ENCODE peak calls at places on chromosomes 11 and 22, in seven cellular contexts. S is IMR-90, F is ovary, V is upper lobe of right lung, O is adrenal gland, T is K562, R is tibial nerve. E is an unnamed sample.

GRCh38 chr11:71144010-71144409 is 108.4 kb downstream of the SHANK2 start:
- DNase-seq in S (no peak), F (no peak), V (peak), O (no peak), T (peak), R (no peak), E (no peak)

GRCh38 chr11:66275396-66275795 is 2.6 kb upstream of the CNIH2 start:
- DNase-seq in S (no peak), F (no peak), V (no peak), O (no peak), T (no peak), R (no peak), E (no peak)

GRCh38 chr11:7546324-7546791 is 32.6 kb downstream of the PPFIBP2 start:
- DNase-seq in S (peak), F (no peak), V (no peak), O (no peak), T (no peak), R (no peak), E (no peak)

GRCh38 chr11:69898123-69898522 is 78.9 kb upstream of the FGF3 start:
- DNase-seq in S (no peak), F (no peak), V (no peak), O (no peak), T (no peak), R (no peak), E (no peak)

GRCh38 chr11:134052395-134052987 is 16.4 kb upstream of the JAM3 start:
- DNase-seq in S (peak), F (no peak), V (peak), O (no peak), T (no peak), R (no peak), E (no peak)

GRCh38 chr11:100861221-100861620 is 174.1 kb downstream of the ARHGAP42 start:
- DNase-seq in S (no peak), F (no peak), V (no peak), O (no peak), T (peak), R (no peak), E (no peak)

GRCh38 chr22:22913989-22914388 is 26.4 kb downstream of the IGLL5 start:
- DNase-seq in S (no peak), F (no peak), V (no peak), O (no peak), T (no peak), R (no peak), E (no peak)

GRCh38 chr22:22882033-22882717 is 5.4 kb upstream of the IGLL5 start:
- DNase-seq in S (no peak), F (no peak), V (no peak), O (no peak), T (peak), R (no peak), E (peak)

GRCh38 chr11:69089258-69089657 is 40.5 kb downstream of the TPCN2 start:
- DNase-seq in S (peak), F (no peak), V (no peak), O (peak), T (no peak), R (no peak), E (no peak)

GRCh38 chr11:106656646-106657045 is 361.6 kb downstream of the GUCY1A2 start:
- DNase-seq in S (no peak), F (no peak), V (no peak), O (no peak), T (no peak), R (no peak), E (no peak)

GRCh38 chr11:47524200-47524874 is 28.6 kb downstream of the CELF1 start:
- DNase-seq in S (no peak), F (no peak), V (no peak), O (peak), T (no peak), R (no peak), E (no peak)

GRCh38 chr11:115153135-115153534 is 351.1 kb downstream of the CADM1 start:
- DNase-seq in S (peak), F (no peak), V (no peak), O (no peak), T (no peak), R (no peak), E (no peak)

GRCh38 chr11:59708537-59708936 is 5.1 kb downstream of the OR10V1 start:
- DNase-seq in S (peak), F (no peak), V (no peak), O (no peak), T (no peak), R (no peak), E (no peak)

GRCh38 chr11:27075192-27075591 is 34.6 kb downstream of the BBOX1 start:
- DNase-seq in S (peak), F (no peak), V (no peak), O (no peak), T (no peak), R (no peak), E (no peak)

GRCh38 chr11:122665882-122666281 is 10.4 kb downstream of the UBASH3B start:
- DNase-seq in S (peak), F (no peak), V (no peak), O (no peak), T (no peak), R (no peak), E (no peak)

GRCh38 chr22:50469377-50470305 is 5.2 kb downstream of the SBF1 start:
- DNase-seq in S (peak), F (no peak), V (peak), O (peak), T (peak), R (no peak), E (peak)

GRCh38 chr11:61679893-61680621 is at the start of gene DAGLA:
- DNase-seq in S (peak), F (peak), V (peak), O (peak), T (peak), R (peak), E (peak)
- TF ChIP-seq CTCF in S (peak), F (peak), V (peak), O (peak), T (peak), R (peak), E (peak)

GRCh38 chr22:26558246-26558895 is 31.6 kb downstream of the TPST2 start:
- DNase-seq in S (peak), F (no peak), V (no peak), O (peak), T (no peak), R (no peak), E (no peak)
- TF ChIP-seq CTCF in S (peak), F (no peak), V (no peak), O (no peak), T (no peak), R (no peak), E (no peak)

DNA sequence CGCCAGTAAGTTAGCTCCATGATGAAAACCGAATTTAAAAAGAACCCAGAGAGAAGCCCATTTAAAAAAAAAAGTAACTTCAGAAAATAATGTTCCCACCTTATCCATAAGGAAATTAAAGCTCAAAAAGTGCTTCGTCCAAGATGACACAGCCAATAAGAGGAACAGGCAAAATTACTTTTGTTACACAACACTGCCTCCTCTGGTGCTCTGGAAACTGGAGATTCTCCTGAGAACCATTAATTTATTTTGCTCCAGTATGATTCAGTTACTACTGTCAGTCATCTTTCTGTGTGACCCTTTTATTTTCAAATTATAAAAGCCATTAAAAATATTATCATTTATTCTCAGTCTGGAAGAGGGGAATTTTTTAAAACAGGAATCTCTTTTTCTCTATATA is 2.0 kb downstream of the IFT27 start:
- DNase-seq in S (peak), F (no peak), V (no peak), O (no peak), T (no peak), R (no peak), E (no peak)
- TF ChIP-seq CTCF in S (peak), F (no peak), V (peak), O (peak), T (peak), R (no peak), E (peak)

GRCh38 chr22:38724926-38725571 is 19.3 kb downstream of the GTPBP1 start:
- DNase-seq in S (peak), F (no peak), V (no peak), O (peak), T (no peak), R (no peak), E (no peak)
- TF ChIP-seq CTCF in S (peak), F (no peak), V (peak), O (peak), T (peak), R (peak), E (peak)

GRCh38 chr11:11987503-11988022 is 20.9 kb downstream of the DKK3 start:
- DNase-seq in S (peak), F (no peak), V (no peak), O (no peak), T (peak), R (no peak), E (no peak)

GRCh38 chr11:11985954-11986949 is 22.2 kb downstream of the DKK3 start:
- DNase-seq in S (no peak), F (no peak), V (peak), O (no peak), T (no peak), R (no peak), E (no peak)

GRCh38 chr11:11989774-11990744 is 18.4 kb downstream of the DKK3 start:
- DNase-seq in S (no peak), F (no peak), V (peak), O (no peak), T (no peak), R (no peak), E (no peak)

GRCh38 chr11:11988099-11988651 is 20.3 kb downstream of the DKK3 start:
- DNase-seq in S (peak), F (no peak), V (peak), O (no peak), T (no peak), R (no peak), E (no peak)

DNA sequence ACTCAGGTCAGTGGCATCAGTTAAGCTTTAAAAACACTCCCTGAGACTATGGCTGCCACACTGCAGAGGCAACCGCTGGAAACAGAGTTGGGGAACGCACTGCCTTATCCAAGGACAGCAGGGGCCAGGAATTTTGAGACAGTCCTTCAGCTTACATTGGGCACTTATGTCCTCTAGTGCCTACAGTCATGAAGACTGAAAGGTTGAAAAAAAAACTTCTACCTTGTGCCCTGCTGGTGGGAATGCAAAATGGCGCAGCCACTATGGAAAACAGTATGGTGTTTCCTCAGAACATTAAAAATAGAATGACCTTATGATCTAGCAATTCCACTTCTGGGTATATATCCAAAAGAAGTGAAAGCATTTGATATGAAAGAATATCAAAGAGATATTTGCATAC is 19.6 kb downstream of the DKK3 start:
- DNase-seq in S (no peak), F (no peak), V (peak), O (no peak), T (no peak), R (no peak), E (no peak)
- TF ChIP-seq CTCF in S (peak), F (no peak), V (peak), O (no peak), T (no peak), R (no peak), E (no peak)

DNA sequence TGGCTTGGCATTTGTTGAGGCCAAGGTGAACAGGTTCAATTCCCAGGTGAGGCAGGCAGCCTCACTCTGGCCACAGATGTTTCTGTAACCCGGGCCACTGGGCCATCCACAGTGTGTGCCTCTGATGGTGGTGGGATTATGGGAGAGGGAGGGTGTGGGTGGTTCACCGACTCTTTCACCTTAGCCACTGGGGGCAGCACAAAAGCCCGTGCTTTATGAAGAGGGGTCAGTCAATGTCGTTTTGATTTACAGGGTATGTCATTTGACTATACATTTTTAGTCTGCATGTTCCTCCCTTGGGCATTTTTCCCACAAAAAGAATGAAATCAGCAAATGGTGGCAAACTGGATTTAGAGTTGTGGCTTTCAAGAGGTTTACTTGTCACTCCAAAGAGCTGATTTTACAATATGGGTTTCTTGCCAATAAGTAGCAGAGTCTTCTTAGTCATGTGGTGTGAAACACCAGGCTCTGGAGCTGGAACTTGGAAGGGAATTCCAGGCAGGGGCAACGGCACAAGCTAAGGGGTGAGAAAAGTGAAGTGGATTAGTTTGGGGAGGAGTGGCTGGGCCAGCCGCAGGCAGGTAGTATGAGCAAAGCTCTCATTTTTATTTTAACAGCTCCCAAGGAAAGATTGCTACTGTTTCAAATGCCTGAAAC is 217.8 kb upstream of the ZBED5 start:
- DNase-seq in S (no peak), F (no peak), V (no peak), O (no peak), T (peak), R (no peak), E (no peak)
- TF ChIP-seq CTCF in S (no peak), F (no peak), V (no peak), O (no peak), T (peak), R (no peak), E (no peak)

GRCh38 chr11:131913267-131913666 is 542.9 kb downstream of the NTM start:
- DNase-seq in S (peak), F (no peak), V (no peak), O (no peak), T (no peak), R (no peak), E (no peak)
- TF ChIP-seq CTCF in S (no peak), F (no peak), V (no peak), O (no peak), T (no peak), R (no peak), E (no peak)

GRCh38 chr11:15884792-15885540 is 471.4 kb downstream of the SOX6 start:
- DNase-seq in S (no peak), F (no peak), V (no peak), O (peak), T (peak), R (no peak), E (no peak)

GRCh38 chr11:15885913-15886698 is 470.2 kb downstream of the SOX6 start:
- DNase-seq in S (no peak), F (no peak), V (no peak), O (no peak), T (no peak), R (no peak), E (no peak)

GRCh38 chr11:15886866-15887265 is 469.5 kb downstream of the SOX6 start:
- DNase-seq in S (peak), F (no peak), V (no peak), O (no peak), T (no peak), R (no peak), E (no peak)

GRCh38 chr11:15884131-15884530 is 472.2 kb downstream of the SOX6 start:
- DNase-seq in S (no peak), F (no peak), V (no peak), O (no peak), T (no peak), R (no peak), E (no peak)

DNA sequence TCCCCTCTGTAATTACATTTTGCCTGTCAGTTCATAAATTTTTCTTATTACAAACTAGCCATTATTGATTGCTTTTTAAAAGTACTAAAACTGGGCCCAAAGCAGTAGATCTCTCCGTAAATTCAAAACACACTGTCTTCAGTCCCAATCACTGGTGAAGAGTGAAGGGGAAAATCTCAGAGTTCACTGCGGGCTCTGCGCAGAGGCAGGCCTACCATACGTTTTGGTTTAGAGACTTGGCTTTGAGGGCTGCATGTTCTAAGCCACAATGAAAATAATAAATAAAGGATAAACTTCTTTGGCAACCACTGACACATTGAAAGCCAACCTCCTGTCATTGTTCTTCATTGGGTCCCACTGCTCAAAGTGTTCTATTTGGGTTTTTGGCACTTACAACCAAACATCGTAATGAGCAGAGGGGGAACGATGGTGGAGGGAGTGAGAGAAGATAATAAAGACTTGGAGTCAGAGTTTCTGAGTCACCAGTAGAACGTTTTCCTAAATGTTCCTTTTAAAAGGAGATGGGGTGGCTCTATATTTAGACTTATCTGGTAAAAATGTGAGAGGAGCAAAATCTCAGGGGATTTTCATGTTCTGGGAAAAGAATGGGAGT is 472.9 kb downstream of the SOX6 start:
- DNase-seq in S (peak), F (no peak), V (no peak), O (no peak), T (no peak), R (no peak), E (no peak)
- TF ChIP-seq CTCF in S (no peak), F (no peak), V (no peak), O (no peak), T (no peak), R (no peak), E (no peak)